ENCODE peak calls at places on chromosomes 11 and 22, in eight cellular contexts. One of them, this sample, is unnamed. For H3K4me1, the result is how much of the 10 kb centered on the place peaks cover.

GRCh38 chr11:35066783-35067476 is 72.0 kb upstream of the CD44 start:
- DNase-seq in breast epithelium: no peak
- DNase-seq in CD4-positive, CD25-positive, alpha-beta regulatory T cell: peak
- DNase-seq in SJSA1: no peak
- DNase-seq in left ventricle myocardium inferior: no peak
- DNase-seq in transverse colon: peak
- DNase-seq in tibial nerve: no peak
- DNase-seq in body of pancreas: no peak
- DNase-seq in this sample: no peak

GRCh38 chr22:23137905-23138520 is 3.8 kb downstream of the RSPH14 start:
- DNase-seq in breast epithelium: no peak
- DNase-seq in CD4-positive, CD25-positive, alpha-beta regulatory T cell: peak
- DNase-seq in SJSA1: no peak
- DNase-seq in left ventricle myocardium inferior: no peak
- DNase-seq in transverse colon: peak
- DNase-seq in tibial nerve: no peak
- DNase-seq in body of pancreas: no peak
- DNase-seq in this sample: peak

GRCh38 chr11:120034881-120035620 is 102.9 kb downstream of the TRIM29 start:
- DNase-seq in breast epithelium: no peak
- DNase-seq in CD4-positive, CD25-positive, alpha-beta regulatory T cell: no peak
- DNase-seq in SJSA1: no peak
- DNase-seq in left ventricle myocardium inferior: no peak
- DNase-seq in transverse colon: no peak
- DNase-seq in tibial nerve: no peak
- DNase-seq in body of pancreas: no peak
- DNase-seq in this sample: peak

GRCh38 chr11:64437426-64437825 is 78.5 kb downstream of the RPS6KA4 start:
- DNase-seq in breast epithelium: no peak
- DNase-seq in CD4-positive, CD25-positive, alpha-beta regulatory T cell: no peak
- DNase-seq in SJSA1: no peak
- DNase-seq in left ventricle myocardium inferior: no peak
- DNase-seq in transverse colon: no peak
- DNase-seq in tibial nerve: no peak
- DNase-seq in body of pancreas: no peak
- DNase-seq in this sample: peak

GRCh38 chr11:45264839-45265515 is 21.2 kb downstream of the SYT13 start:
- DNase-seq in breast epithelium: no peak
- DNase-seq in CD4-positive, CD25-positive, alpha-beta regulatory T cell: no peak
- DNase-seq in SJSA1: peak
- DNase-seq in left ventricle myocardium inferior: no peak
- DNase-seq in transverse colon: no peak
- DNase-seq in tibial nerve: no peak
- DNase-seq in body of pancreas: no peak
- DNase-seq in this sample: peak

GRCh38 chr11:64324692-64325469 is 7.0 kb downstream of the PRDX5 start:
- DNase-seq in breast epithelium: no peak
- DNase-seq in CD4-positive, CD25-positive, alpha-beta regulatory T cell: no peak
- DNase-seq in SJSA1: no peak
- DNase-seq in left ventricle myocardium inferior: no peak
- DNase-seq in transverse colon: no peak
- DNase-seq in tibial nerve: no peak
- DNase-seq in body of pancreas: no peak
- DNase-seq in this sample: no peak

GRCh38 chr11:57318178-57318577 is 6.6 kb downstream of the TNKS1BP1 start:
- DNase-seq in breast epithelium: no peak
- DNase-seq in CD4-positive, CD25-positive, alpha-beta regulatory T cell: no peak
- DNase-seq in SJSA1: no peak
- DNase-seq in left ventricle myocardium inferior: no peak
- DNase-seq in transverse colon: no peak
- DNase-seq in tibial nerve: no peak
- DNase-seq in body of pancreas: no peak
- DNase-seq in this sample: no peak

GRCh38 chr11:9263840-9264380 is 1.2 kb downstream of the DENND5A start:
- DNase-seq in breast epithelium: no peak
- DNase-seq in CD4-positive, CD25-positive, alpha-beta regulatory T cell: peak
- DNase-seq in SJSA1: no peak
- DNase-seq in left ventricle myocardium inferior: no peak
- DNase-seq in transverse colon: no peak
- DNase-seq in tibial nerve: no peak
- DNase-seq in body of pancreas: no peak
- DNase-seq in this sample: no peak

GRCh38 chr22:19632671-19633148 is 81.6 kb upstream of the SEPTIN5 start:
- DNase-seq in breast epithelium: no peak
- DNase-seq in CD4-positive, CD25-positive, alpha-beta regulatory T cell: no peak
- DNase-seq in SJSA1: no peak
- DNase-seq in left ventricle myocardium inferior: no peak
- DNase-seq in transverse colon: no peak
- DNase-seq in tibial nerve: no peak
- DNase-seq in body of pancreas: no peak
- DNase-seq in this sample: peak

GRCh38 chr11:22317656-22318055 is 20.5 kb upstream of the SLC17A6 start:
- DNase-seq in breast epithelium: no peak
- DNase-seq in CD4-positive, CD25-positive, alpha-beta regulatory T cell: no peak
- DNase-seq in SJSA1: no peak
- DNase-seq in left ventricle myocardium inferior: no peak
- DNase-seq in transverse colon: no peak
- DNase-seq in tibial nerve: no peak
- DNase-seq in body of pancreas: no peak
- DNase-seq in this sample: no peak

GRCh38 chr11:118224512-118225180 is at the start of gene JAML:
- DNase-seq in breast epithelium: no peak
- DNase-seq in CD4-positive, CD25-positive, alpha-beta regulatory T cell: peak
- DNase-seq in SJSA1: no peak
- DNase-seq in left ventricle myocardium inferior: no peak
- DNase-seq in transverse colon: peak
- DNase-seq in tibial nerve: no peak
- DNase-seq in body of pancreas: no peak
- DNase-seq in this sample: no peak

GRCh38 chr22:38901111-38901641 is 29.2 kb upstream of the CBX6 start:
- DNase-seq in breast epithelium: no peak
- DNase-seq in CD4-positive, CD25-positive, alpha-beta regulatory T cell: no peak
- DNase-seq in SJSA1: no peak
- DNase-seq in left ventricle myocardium inferior: no peak
- DNase-seq in transverse colon: no peak
- DNase-seq in tibial nerve: no peak
- DNase-seq in body of pancreas: no peak
- DNase-seq in this sample: no peak

GRCh38 chr11:6319879-6320410 is 356 bp downstream of the CAVIN3 start:
- DNase-seq in breast epithelium: peak
- DNase-seq in CD4-positive, CD25-positive, alpha-beta regulatory T cell: peak
- DNase-seq in SJSA1: peak
- DNase-seq in left ventricle myocardium inferior: peak
- DNase-seq in transverse colon: peak
- DNase-seq in tibial nerve: peak
- DNase-seq in body of pancreas: peak
- DNase-seq in this sample: no peak

GRCh38 chr22:43554694-43555365 is 143.0 kb downstream of the MPPED1 start:
- DNase-seq in breast epithelium: no peak
- DNase-seq in CD4-positive, CD25-positive, alpha-beta regulatory T cell: no peak
- DNase-seq in SJSA1: no peak
- DNase-seq in left ventricle myocardium inferior: no peak
- DNase-seq in transverse colon: no peak
- DNase-seq in tibial nerve: no peak
- DNase-seq in body of pancreas: no peak
- DNase-seq in this sample: no peak

GRCh38 chr11:28257761-28258160 is 149.6 kb downstream of the METTL15 start:
- DNase-seq in breast epithelium: no peak
- DNase-seq in CD4-positive, CD25-positive, alpha-beta regulatory T cell: no peak
- DNase-seq in SJSA1: no peak
- DNase-seq in left ventricle myocardium inferior: no peak
- DNase-seq in transverse colon: no peak
- DNase-seq in tibial nerve: no peak
- DNase-seq in body of pancreas: no peak
- DNase-seq in this sample: no peak

GRCh38 chr22:22721681-22722309 is 77.4 kb downstream of the GGTLC2 start:
- DNase-seq in breast epithelium: no peak
- DNase-seq in CD4-positive, CD25-positive, alpha-beta regulatory T cell: peak
- DNase-seq in SJSA1: no peak
- DNase-seq in left ventricle myocardium inferior: no peak
- DNase-seq in transverse colon: no peak
- DNase-seq in tibial nerve: no peak
- DNase-seq in body of pancreas: no peak
- DNase-seq in this sample: no peak

GRCh38 chr11:133968300-133968699 is 11.5 kb upstream of the IGSF9B start:
- DNase-seq in breast epithelium: no peak
- DNase-seq in CD4-positive, CD25-positive, alpha-beta regulatory T cell: no peak
- DNase-seq in SJSA1: no peak
- DNase-seq in left ventricle myocardium inferior: no peak
- DNase-seq in transverse colon: no peak
- DNase-seq in tibial nerve: no peak
- DNase-seq in body of pancreas: no peak
- DNase-seq in this sample: peak

GRCh38 chr22:38467904-38468760 is at the start of gene KDELR3:
- DNase-seq in breast epithelium: no peak
- DNase-seq in CD4-positive, CD25-positive, alpha-beta regulatory T cell: peak
- DNase-seq in SJSA1: no peak
- DNase-seq in left ventricle myocardium inferior: peak
- DNase-seq in transverse colon: peak
- DNase-seq in tibial nerve: peak
- DNase-seq in body of pancreas: peak
- DNase-seq in this sample: peak

GRCh38 chr11:1727861-1728260 is 22.5 kb downstream of the IFITM10 start:
- DNase-seq in breast epithelium: no peak
- DNase-seq in CD4-positive, CD25-positive, alpha-beta regulatory T cell: no peak
- DNase-seq in SJSA1: no peak
- DNase-seq in left ventricle myocardium inferior: no peak
- DNase-seq in transverse colon: no peak
- DNase-seq in tibial nerve: no peak
- DNase-seq in body of pancreas: no peak
- DNase-seq in this sample: no peak

DNA sequence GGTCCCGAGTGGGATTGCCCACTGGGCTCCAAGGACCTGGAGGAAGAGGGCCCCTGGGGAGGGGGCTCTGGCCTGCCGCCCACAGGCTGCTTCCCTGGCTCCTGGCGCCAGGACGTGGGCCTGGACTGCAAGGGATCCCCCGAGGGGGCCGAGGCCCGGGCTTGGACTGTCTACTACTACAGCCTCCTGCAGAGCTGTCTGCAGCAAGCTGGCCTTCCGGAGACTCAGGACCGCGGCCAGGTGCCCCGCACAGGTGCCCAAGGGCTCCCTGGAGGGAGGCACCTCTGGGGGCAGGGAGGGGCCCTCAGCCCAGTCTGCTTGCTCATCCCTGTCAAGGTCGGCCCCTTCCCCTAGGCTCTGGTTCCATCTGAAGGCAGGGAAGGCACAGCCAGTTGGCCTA is 1.9 kb downstream of the CARNS1 start:
- DNase-seq in breast epithelium: no peak
- DNase-seq in CD4-positive, CD25-positive, alpha-beta regulatory T cell: no peak
- DNase-seq in SJSA1: no peak
- DNase-seq in left ventricle myocardium inferior: no peak
- DNase-seq in transverse colon: no peak
- DNase-seq in tibial nerve: no peak
- DNase-seq in body of pancreas: no peak
- DNase-seq in this sample: no peak
- H3K4me1 ChIP-seq in breast epithelium: under half
- H3K4me1 ChIP-seq in CD4-positive, CD25-positive, alpha-beta regulatory T cell: half or more
- H3K4me1 ChIP-seq in SJSA1: under half
- H3K4me1 ChIP-seq in left ventricle myocardium inferior: half or more
- H3K4me1 ChIP-seq in transverse colon: under half
- H3K4me1 ChIP-seq in tibial nerve: under half
- H3K4me1 ChIP-seq in body of pancreas: half or more
- H3K4me1 ChIP-seq in this sample: under half

GRCh38 chr11:66044757-66045156 is 4.2 kb downstream of the GAL3ST3 start:
- DNase-seq in breast epithelium: no peak
- DNase-seq in CD4-positive, CD25-positive, alpha-beta regulatory T cell: no peak
- DNase-seq in SJSA1: no peak
- DNase-seq in left ventricle myocardium inferior: no peak
- DNase-seq in transverse colon: no peak
- DNase-seq in tibial nerve: no peak
- DNase-seq in body of pancreas: no peak
- DNase-seq in this sample: no peak
- H3K4me3 ChIP-seq in breast epithelium: no peak
- H3K4me3 ChIP-seq in CD4-positive, CD25-positive, alpha-beta regulatory T cell: peak
- H3K4me3 ChIP-seq in SJSA1: no peak
- H3K4me3 ChIP-seq in left ventricle myocardium inferior: no peak
- H3K4me3 ChIP-seq in transverse colon: no peak
- H3K4me3 ChIP-seq in tibial nerve: no peak
- H3K4me3 ChIP-seq in body of pancreas: no peak
- H3K4me3 ChIP-seq in this sample: no peak

DNA sequence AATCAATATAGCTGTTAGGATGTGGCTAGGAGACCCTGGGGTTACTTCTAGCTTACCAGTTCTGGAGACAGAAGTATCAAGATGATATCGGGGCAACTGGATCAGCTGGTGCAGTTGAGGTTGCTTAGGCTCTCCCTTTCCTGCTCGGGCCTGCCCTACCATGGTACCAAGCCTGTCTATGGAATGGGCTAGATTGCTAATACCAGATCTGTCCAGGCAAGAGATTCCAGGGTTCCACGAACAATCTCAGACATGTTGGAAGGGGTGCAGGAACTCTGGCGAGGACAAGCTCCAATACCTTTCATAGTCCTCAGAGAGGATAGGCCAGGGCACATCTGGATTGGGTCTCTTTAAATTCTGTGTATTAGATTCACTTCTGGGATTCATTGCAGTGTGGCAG is 53.8 kb downstream of the ADM start:
- DNase-seq in breast epithelium: no peak
- DNase-seq in CD4-positive, CD25-positive, alpha-beta regulatory T cell: no peak
- DNase-seq in SJSA1: no peak
- DNase-seq in left ventricle myocardium inferior: no peak
- DNase-seq in transverse colon: no peak
- DNase-seq in tibial nerve: no peak
- DNase-seq in body of pancreas: no peak
- DNase-seq in this sample: no peak
- H3K27ac ChIP-seq in breast epithelium: no peak
- H3K27ac ChIP-seq in CD4-positive, CD25-positive, alpha-beta regulatory T cell: no peak
- H3K27ac ChIP-seq in SJSA1: no peak
- H3K27ac ChIP-seq in left ventricle myocardium inferior: no peak
- H3K27ac ChIP-seq in transverse colon: no peak
- H3K27ac ChIP-seq in tibial nerve: no peak
- H3K27ac ChIP-seq in body of pancreas: no peak
- H3K27ac ChIP-seq in this sample: no peak

GRCh38 chr22:46050451-46050845 is 73.5 kb upstream of the WNT7B start:
- DNase-seq in breast epithelium: peak
- DNase-seq in CD4-positive, CD25-positive, alpha-beta regulatory T cell: no peak
- DNase-seq in SJSA1: no peak
- DNase-seq in left ventricle myocardium inferior: no peak
- DNase-seq in transverse colon: peak
- DNase-seq in tibial nerve: no peak
- DNase-seq in body of pancreas: no peak
- DNase-seq in this sample: no peak

GRCh38 chr22:46049726-46050450 is 72.9 kb upstream of the WNT7B start:
- DNase-seq in breast epithelium: peak
- DNase-seq in CD4-positive, CD25-positive, alpha-beta regulatory T cell: no peak
- DNase-seq in SJSA1: no peak
- DNase-seq in left ventricle myocardium inferior: peak
- DNase-seq in transverse colon: peak
- DNase-seq in tibial nerve: no peak
- DNase-seq in body of pancreas: peak
- DNase-seq in this sample: no peak

GRCh38 chr22:46052331-46052771 is 75.4 kb upstream of the WNT7B start:
- DNase-seq in breast epithelium: peak
- DNase-seq in CD4-positive, CD25-positive, alpha-beta regulatory T cell: no peak
- DNase-seq in SJSA1: peak
- DNase-seq in left ventricle myocardium inferior: peak
- DNase-seq in transverse colon: peak
- DNase-seq in tibial nerve: no peak
- DNase-seq in body of pancreas: peak
- DNase-seq in this sample: no peak

GRCh38 chr22:46051646-46052045 is 74.7 kb upstream of the WNT7B start:
- DNase-seq in breast epithelium: no peak
- DNase-seq in CD4-positive, CD25-positive, alpha-beta regulatory T cell: no peak
- DNase-seq in SJSA1: no peak
- DNase-seq in left ventricle myocardium inferior: peak
- DNase-seq in transverse colon: peak
- DNase-seq in tibial nerve: no peak
- DNase-seq in body of pancreas: no peak
- DNase-seq in this sample: no peak

GRCh38 chr22:46050916-46051614 is 74.1 kb upstream of the WNT7B start:
- DNase-seq in breast epithelium: peak
- DNase-seq in CD4-positive, CD25-positive, alpha-beta regulatory T cell: no peak
- DNase-seq in SJSA1: no peak
- DNase-seq in left ventricle myocardium inferior: peak
- DNase-seq in transverse colon: peak
- DNase-seq in tibial nerve: no peak
- DNase-seq in body of pancreas: peak
- DNase-seq in this sample: no peak
- H3K4me1 ChIP-seq in breast epithelium: under half
- H3K4me1 ChIP-seq in CD4-positive, CD25-positive, alpha-beta regulatory T cell: under half
- H3K4me1 ChIP-seq in SJSA1: under half
- H3K4me1 ChIP-seq in left ventricle myocardium inferior: half or more
- H3K4me1 ChIP-seq in transverse colon: half or more
- H3K4me1 ChIP-seq in tibial nerve: under half
- H3K4me1 ChIP-seq in body of pancreas: half or more
- H3K4me1 ChIP-seq in this sample: under half